ENCODE peak calls at places on chromosomes 2 and 18, in four cellular contexts. One of them, this sample, is unnamed.

GRCh38 chr2:123993728-123994323 is 31.3 kb upstream of the CNTNAP5 start:
- DNase-seq in H9: peak; percentile 59
- DNase-seq in H1: peak; percentile 53
- DNase-seq in mesendoderm: peak; percentile 71
- DNase-seq in this sample: no peak

GRCh38 chr2:220811952-220812570 is 760.0 kb downstream of the EPHA4 start:
- DNase-seq in H1: no peak
- DNase-seq in mesendoderm: no peak
- DNase-seq in H9: no peak
- DNase-seq in this sample: peak; percentile 75

GRCh38 chr18:9631814-9632496 is 17.6 kb upstream of the PPP4R1 start:
- DNase-seq in H9: no peak
- DNase-seq in mesendoderm: peak; percentile 43
- DNase-seq in H1: no peak
- DNase-seq in this sample: peak; percentile 96

GRCh38 chr18:23966909-23967308 is 47.6 kb upstream of the TTC39C start:
- DNase-seq in mesendoderm: no peak
- DNase-seq in H1: no peak
- DNase-seq in H9: no peak
- DNase-seq in this sample: no peak

GRCh38 chr2:95297639-95298395 is 670 bp downstream of the KCNIP3 start:
- DNase-seq in H9: no peak
- DNase-seq in H1: no peak
- DNase-seq in mesendoderm: no peak
- DNase-seq in this sample: no peak

GRCh38 chr2:88707003-88707402 is 15.5 kb downstream of the RPIA start:
- DNase-seq in H1: no peak
- DNase-seq in mesendoderm: no peak
- DNase-seq in H9: no peak
- DNase-seq in this sample: no peak

GRCh38 chr18:78859686-78860085 is 119.9 kb upstream of the SALL3 start:
- DNase-seq in H9: no peak
- DNase-seq in mesendoderm: no peak
- DNase-seq in H1: no peak
- DNase-seq in this sample: no peak

GRCh38 chr2:96520231-96520630 is 15.1 kb upstream of the NEURL3 start:
- DNase-seq in H1: no peak
- DNase-seq in mesendoderm: no peak
- DNase-seq in H9: no peak
- DNase-seq in this sample: no peak

GRCh38 chr2:221931251-221931991 is 359.3 kb upstream of the EPHA4 start:
- DNase-seq in mesendoderm: peak; percentile 90
- DNase-seq in H1: no peak
- DNase-seq in H9: no peak
- DNase-seq in this sample: no peak

GRCh38 chr18:77056399-77057015 is 76.1 kb downstream of the MBP start:
- DNase-seq in H1: no peak
- DNase-seq in H9: no peak
- DNase-seq in mesendoderm: peak; percentile 76
- DNase-seq in this sample: no peak

DNA sequence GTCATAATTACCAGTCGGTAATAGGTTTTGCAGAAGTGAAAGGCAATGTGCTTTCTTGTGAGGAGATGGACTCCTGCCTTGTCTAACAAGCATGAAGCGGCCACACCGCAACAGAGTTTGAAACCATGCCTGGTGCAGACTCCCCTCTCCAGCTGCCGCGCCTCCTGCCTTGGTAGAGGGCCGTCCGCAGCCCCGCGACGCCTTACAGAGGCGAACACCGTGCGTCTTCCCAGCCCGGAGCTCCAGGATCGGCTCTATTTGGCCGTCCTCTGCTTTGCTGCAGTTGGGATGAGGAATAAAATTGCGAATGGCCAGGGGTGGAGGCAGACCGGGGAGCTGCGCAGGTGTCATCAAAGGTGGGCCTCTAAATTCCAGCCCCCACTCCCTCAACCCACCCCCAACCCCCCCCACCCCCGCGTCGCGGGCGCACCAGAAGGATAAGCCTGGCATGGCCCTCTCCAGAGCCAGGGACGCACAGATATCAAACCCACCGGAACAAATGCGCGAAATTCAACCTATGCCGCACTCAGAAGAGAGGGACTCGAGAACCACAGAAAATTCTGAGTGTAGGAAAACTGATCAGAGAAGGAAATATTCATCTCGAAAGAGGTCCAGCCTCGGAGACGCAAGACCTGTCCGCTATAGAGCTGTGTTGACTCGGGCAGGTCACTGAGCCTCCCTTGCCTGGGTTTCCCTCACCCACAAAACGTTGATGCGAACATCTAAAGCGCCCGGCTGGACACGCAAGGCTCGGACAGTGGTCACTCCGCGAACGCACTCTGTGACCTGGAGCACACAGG is 1.1 kb downstream of the TRABD2A start:
- DNase-seq in H9: peak; percentile 50
- DNase-seq in H1: peak; percentile 65
- DNase-seq in mesendoderm: no peak
- DNase-seq in this sample: no peak
- H4K5ac ChIP-seq in H9: no peak overlapping the region
- H4K5ac ChIP-seq in H1: no peak overlapping the region
- H4K5ac ChIP-seq in mesendoderm: no peak overlapping the region
- H4K5ac ChIP-seq in this sample: peak overlapping the region; percentile 56

DNA sequence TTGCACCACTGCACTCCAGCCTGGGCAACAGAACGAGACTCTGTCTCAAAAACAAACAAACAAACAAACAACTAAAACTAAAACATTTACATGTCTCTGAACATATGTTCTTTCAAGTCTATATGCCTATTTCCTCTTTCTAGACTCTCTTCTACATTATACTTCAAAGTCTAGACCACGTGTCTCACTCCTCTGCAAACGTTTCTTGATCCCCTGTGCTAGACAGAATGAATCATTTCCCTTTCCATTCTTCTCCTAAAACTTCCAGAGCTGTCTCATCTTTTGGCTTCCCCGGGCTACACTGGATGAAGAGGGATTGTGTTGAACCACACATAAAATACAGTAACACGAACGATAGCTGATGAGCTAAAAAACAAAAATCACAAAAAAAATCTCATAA is 67.1 kb downstream of the BAZ2B start:
- DNase-seq in H9: no peak
- DNase-seq in H1: no peak
- DNase-seq in mesendoderm: no peak
- DNase-seq in this sample: peak; percentile 12
- H4K5ac ChIP-seq in H9: no peak overlapping the region
- H4K5ac ChIP-seq in H1: no peak overlapping the region
- H4K5ac ChIP-seq in mesendoderm: no peak overlapping the region
- H4K5ac ChIP-seq in this sample: no peak overlapping the region

GRCh38 chr18:35477974-35478373 is 19.8 kb downstream of the INO80C start:
- DNase-seq in H1: no peak
- DNase-seq in H9: no peak
- DNase-seq in mesendoderm: no peak
- DNase-seq in this sample: no peak
- H4K5ac ChIP-seq in H1: no peak overlapping the region
- H4K5ac ChIP-seq in H9: no peak overlapping the region
- H4K5ac ChIP-seq in mesendoderm: no peak overlapping the region
- H4K5ac ChIP-seq in this sample: no peak overlapping the region

DNA sequence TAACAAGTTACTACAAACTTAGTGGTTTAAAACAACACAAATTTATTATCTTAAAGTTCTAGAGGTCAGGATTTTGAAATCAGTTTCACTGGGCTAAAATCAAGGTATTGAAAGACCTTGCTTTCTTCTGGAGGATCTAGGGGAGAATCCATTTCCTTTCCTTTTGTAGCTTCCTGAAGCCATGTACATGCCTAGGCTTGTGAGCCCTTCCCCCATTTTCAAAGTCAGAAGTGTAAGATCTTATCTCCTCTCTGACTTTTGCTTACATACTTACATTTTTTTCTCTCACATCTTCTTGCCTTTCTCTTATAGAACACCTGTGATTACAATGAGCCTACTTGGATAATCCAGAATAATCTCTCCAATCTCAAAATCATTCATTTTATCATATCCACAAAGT is 78.7 kb upstream of the MBOAT2 start:
- DNase-seq in mesendoderm: no peak
- DNase-seq in H1: no peak
- DNase-seq in H9: no peak
- DNase-seq in this sample: no peak
- H4K5ac ChIP-seq in mesendoderm: no peak overlapping the region
- H4K5ac ChIP-seq in H1: no peak overlapping the region
- H4K5ac ChIP-seq in H9: no peak overlapping the region
- H4K5ac ChIP-seq in this sample: no peak overlapping the region

DNA sequence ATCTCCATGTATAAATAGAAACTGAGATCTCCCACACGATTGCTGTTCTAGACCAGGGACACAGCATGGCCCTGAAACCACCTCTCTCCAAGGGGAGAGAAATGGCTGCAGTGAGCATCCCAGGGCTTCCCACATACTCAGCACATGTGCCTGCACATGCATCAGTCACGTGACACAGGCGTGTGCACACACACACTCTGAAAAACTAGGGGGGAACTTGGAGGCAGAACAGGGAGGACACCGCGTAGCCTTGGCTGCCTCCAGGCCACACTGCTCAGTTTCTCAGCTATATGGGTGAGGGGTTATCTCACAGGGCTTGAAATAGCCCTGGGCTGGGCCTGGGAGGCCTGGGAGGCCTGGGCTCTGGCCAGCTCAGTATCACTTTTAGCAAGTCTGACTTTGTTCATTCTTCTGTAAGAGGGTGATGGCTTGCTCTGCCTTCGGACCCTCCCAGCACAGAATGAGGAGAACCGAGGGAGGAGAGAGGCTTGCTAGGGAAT is 66.9 kb downstream of the EMX1 start:
- DNase-seq in mesendoderm: no peak
- DNase-seq in H1: no peak
- DNase-seq in H9: no peak
- DNase-seq in this sample: no peak
- H4K5ac ChIP-seq in mesendoderm: no peak overlapping the region
- H4K5ac ChIP-seq in H1: no peak overlapping the region
- H4K5ac ChIP-seq in H9: no peak overlapping the region
- H4K5ac ChIP-seq in this sample: no peak overlapping the region

DNA sequence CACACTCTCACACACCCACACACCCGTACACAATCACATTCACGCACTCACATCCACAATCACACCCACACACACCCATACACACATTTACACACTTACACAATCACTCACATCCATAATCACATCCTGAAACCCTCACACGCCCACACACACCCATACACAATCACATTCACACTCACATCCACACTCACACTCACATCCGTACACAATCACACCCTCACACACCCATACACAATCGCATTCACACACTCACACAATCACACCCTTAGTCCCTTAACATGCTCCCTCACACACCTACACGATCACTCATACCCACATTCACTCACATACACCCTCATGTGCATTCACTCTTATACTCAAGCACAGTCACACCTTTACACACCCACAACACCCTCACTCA is 105.8 kb downstream of the ITGB1BP1 start:
- DNase-seq in H1: no peak
- DNase-seq in mesendoderm: no peak
- DNase-seq in H9: no peak
- DNase-seq in this sample: no peak
- H4K5ac ChIP-seq in H1: no peak overlapping the region
- H4K5ac ChIP-seq in mesendoderm: no peak overlapping the region
- H4K5ac ChIP-seq in H9: no peak overlapping the region
- H4K5ac ChIP-seq in this sample: no peak overlapping the region